ENCODE peak calls at places on chromosome 11, in eight cellular contexts. L is heart left ventricle, M is mucosa of descending colon, N is GM23338, H is sigmoid colon, G is osteoblast, S is body of pancreas, Q is Caco-2. X is an unnamed sample. For H3K4me1, the result is how much of the 10 kb centered on the place peaks cover.

GRCh38 chr11:70596091-70596490 is 197.8 kb downstream of the CTTN start:
- DNase-seq in L (no peak), M (peak), N (no peak), H (no peak), G (no peak), S (no peak), Q (no peak), X (no peak)

GRCh38 chr11:121282376-121282775 is 10.2 kb upstream of the SC5D start:
- DNase-seq in L (no peak), M (no peak), N (no peak), H (no peak), G (no peak), S (no peak), Q (peak), X (no peak)

GRCh38 chr11:1565173-1565903 is 6.7 kb downstream of the DUSP8 start:
- DNase-seq in L (no peak), M (peak), N (no peak), H (peak), G (peak), S (peak), Q (no peak), X (peak)

GRCh38 chr11:763549-764321 is 13.6 kb downstream of the GATD1 start:
- DNase-seq in L (no peak), M (peak), N (no peak), H (no peak), G (peak), S (no peak), Q (no peak), X (peak)

GRCh38 chr11:14764899-14765527 is 121.4 kb downstream of the PDE3B start:
- DNase-seq in L (no peak), M (no peak), N (no peak), H (no peak), G (no peak), S (no peak), Q (no peak), X (no peak)

GRCh38 chr11:94511932-94512781 is at the start of gene C11orf97:
- DNase-seq in L (peak), M (peak), N (peak), H (peak), G (peak), S (peak), Q (peak), X (peak)

GRCh38 chr11:72037554-72038311 is 39.0 kb downstream of the IL18BP start:
- DNase-seq in L (peak), M (no peak), N (no peak), H (no peak), G (no peak), S (no peak), Q (no peak), X (no peak)

GRCh38 chr11:61601512-61601911 is 20.6 kb upstream of the SYT7 start:
- DNase-seq in L (no peak), M (no peak), N (no peak), H (no peak), G (peak), S (no peak), Q (peak), X (no peak)

GRCh38 chr11:121194731-121195596 is 93.9 kb downstream of the TECTA start:
- DNase-seq in L (no peak), M (no peak), N (peak), H (no peak), G (peak), S (peak), Q (peak), X (no peak)

GRCh38 chr11:65116370-65117205 is 913 bp downstream of the ZNHIT2 start:
- DNase-seq in L (peak), M (peak), N (peak), H (peak), G (peak), S (peak), Q (peak), X (peak)

GRCh38 chr11:5197538-5197937 is 2.9 kb downstream of the OR51V1 start:
- DNase-seq in L (no peak), M (no peak), N (no peak), H (no peak), G (peak), S (no peak), Q (no peak), X (no peak)

GRCh38 chr11:27673979-27674663 is 26.1 kb downstream of the BDNF start:
- DNase-seq in L (no peak), M (no peak), N (no peak), H (no peak), G (no peak), S (no peak), Q (no peak), X (no peak)

GRCh38 chr11:2777396-2777795 is 77.6 kb upstream of the KCNQ1OT1 start:
- DNase-seq in L (peak), M (peak), N (no peak), H (peak), G (peak), S (peak), Q (no peak), X (no peak)

GRCh38 chr11:60852060-60852638 is 3.6 kb downstream of the PTGDR2 start:
- DNase-seq in L (no peak), M (peak), N (peak), H (no peak), G (peak), S (peak), Q (peak), X (no peak)

GRCh38 chr11:132300283-132300682 is 929.9 kb downstream of the NTM start:
- DNase-seq in L (no peak), M (no peak), N (peak), H (no peak), G (no peak), S (no peak), Q (peak), X (no peak)

GRCh38 chr11:48043998-48044512 is 63.7 kb downstream of the PTPRJ start:
- DNase-seq in L (no peak), M (no peak), N (no peak), H (no peak), G (no peak), S (no peak), Q (no peak), X (peak)

GRCh38 chr11:3219281-3219892 is 774 bp upstream of the MRGPRG start:
- DNase-seq in L (no peak), M (peak), N (no peak), H (peak), G (peak), S (no peak), Q (no peak), X (no peak)

GRCh38 chr11:28043930-28044709 is 63.8 kb downstream of the KIF18A start:
- DNase-seq in L (no peak), M (no peak), N (peak), H (no peak), G (no peak), S (no peak), Q (no peak), X (no peak)

GRCh38 chr11:77107950-77108349 is 5.3 kb downstream of the OMP start:
- DNase-seq in L (no peak), M (peak), N (no peak), H (no peak), G (peak), S (peak), Q (no peak), X (no peak)

GRCh38 chr11:126172596-126173038 is 38.8 kb downstream of the RPUSD4 start:
- DNase-seq in L (no peak), M (no peak), N (no peak), H (no peak), G (peak), S (no peak), Q (no peak), X (peak)

GRCh38 chr11:26960265-26960664 is 33.6 kb upstream of the FIBIN start:
- DNase-seq in L (no peak), M (no peak), N (no peak), H (no peak), G (peak), S (no peak), Q (no peak), X (no peak)

GRCh38 chr11:109857637-109858036 is 235.6 kb upstream of the ZC3H12C start:
- DNase-seq in L (no peak), M (no peak), N (no peak), H (no peak), G (no peak), S (no peak), Q (no peak), X (no peak)

GRCh38 chr11:61611309-61611708 is 30.4 kb upstream of the SYT7 start:
- DNase-seq in L (no peak), M (no peak), N (no peak), H (no peak), G (peak), S (no peak), Q (no peak), X (no peak)

GRCh38 chr11:96265236-96265737 is 77.7 kb downstream of the MAML2 start:
- DNase-seq in L (no peak), M (no peak), N (no peak), H (no peak), G (no peak), S (no peak), Q (no peak), X (no peak)
- H3K4me1 ChIP-seq in L (under half), M (under half), N (under half), H (under half), G (under half), S (under half), Q (under half), X (half or more)

DNA sequence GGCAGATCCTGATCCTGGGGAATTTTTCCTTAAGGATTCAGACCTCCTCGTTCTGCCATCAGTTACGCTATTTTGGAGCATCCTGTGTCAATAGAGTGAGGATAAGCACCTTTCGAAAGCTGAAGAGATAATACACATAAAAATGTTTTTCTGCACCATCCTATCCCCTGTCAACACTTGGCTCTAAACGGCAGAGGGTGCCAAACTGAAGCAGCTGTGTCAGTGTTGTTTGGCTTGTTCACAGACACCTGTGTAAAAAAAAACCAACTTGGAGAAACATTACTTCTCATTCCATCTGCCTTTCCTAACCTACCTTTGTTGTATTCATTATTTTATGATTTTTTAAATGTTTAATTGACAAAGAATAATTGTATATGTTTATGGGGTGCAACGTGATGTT is 417.0 kb upstream of the DDI1 start:
- DNase-seq in L (no peak), M (no peak), N (no peak), H (no peak), G (no peak), S (no peak), Q (peak), X (no peak)
- TF ChIP-seq CTCF in L (no peak), M (no peak), N (peak), H (no peak), G (peak), S (no peak), Q (peak), X (no peak)

GRCh38 chr11:128501576-128502549 is 85.5 kb downstream of the ETS1 start:
- DNase-seq in L (peak), M (no peak), N (no peak), H (no peak), G (peak), S (peak), Q (no peak), X (no peak)
- H3K4me1 ChIP-seq in L (half or more), M (half or more), N (under half), H (half or more), G (half or more), S (under half), Q (under half), X (half or more)

GRCh38 chr11:35798983-35799382 is 136.4 kb downstream of the TRIM44 start:
- DNase-seq in L (no peak), M (no peak), N (no peak), H (no peak), G (no peak), S (peak), Q (no peak), X (no peak)

GRCh38 chr11:35802221-35802620 is 139.6 kb downstream of the TRIM44 start:
- DNase-seq in L (no peak), M (no peak), N (no peak), H (no peak), G (no peak), S (no peak), Q (no peak), X (no peak)

GRCh38 chr11:35800970-35801953 is 138.7 kb downstream of the TRIM44 start:
- DNase-seq in L (no peak), M (no peak), N (no peak), H (no peak), G (no peak), S (no peak), Q (no peak), X (no peak)

GRCh38 chr11:35798423-35798822 is 135.8 kb downstream of the TRIM44 start:
- DNase-seq in L (no peak), M (no peak), N (no peak), H (no peak), G (no peak), S (no peak), Q (no peak), X (no peak)

DNA sequence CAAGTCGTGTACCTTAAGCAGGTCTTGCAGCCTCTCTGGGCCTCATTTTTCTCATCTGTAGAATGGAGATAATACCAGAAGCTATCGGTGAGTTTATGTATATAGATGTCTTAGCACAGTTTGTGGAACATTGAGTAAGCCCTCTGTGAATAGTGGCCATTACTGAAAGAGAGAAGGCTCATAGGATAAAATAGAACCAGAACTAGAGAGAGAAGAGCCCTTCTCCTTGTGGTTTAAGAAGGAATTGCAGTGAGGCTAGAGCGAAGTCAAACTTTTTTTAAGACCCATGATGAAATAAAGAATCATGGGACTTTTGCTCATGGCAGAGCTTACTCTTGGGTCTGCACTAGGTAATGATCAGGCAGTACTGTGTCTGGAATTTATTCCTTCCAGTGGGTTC is 137.1 kb downstream of the TRIM44 start:
- DNase-seq in L (no peak), M (no peak), N (peak), H (no peak), G (no peak), S (no peak), Q (no peak), X (no peak)
- TF ChIP-seq CTCF in L (no peak), M (no peak), N (peak), H (no peak), G (peak), S (no peak), Q (no peak), X (no peak)

GRCh38 chr11:73384127-73384441 is 7.9 kb downstream of the RELT start:
- DNase-seq in L (no peak), M (peak), N (no peak), H (no peak), G (no peak), S (no peak), Q (no peak), X (no peak)
- H3K4me1 ChIP-seq in L (half or more), M (under half), N (under half), H (under half), G (under half), S (under half), Q (under half), X (half or more)

DNA sequence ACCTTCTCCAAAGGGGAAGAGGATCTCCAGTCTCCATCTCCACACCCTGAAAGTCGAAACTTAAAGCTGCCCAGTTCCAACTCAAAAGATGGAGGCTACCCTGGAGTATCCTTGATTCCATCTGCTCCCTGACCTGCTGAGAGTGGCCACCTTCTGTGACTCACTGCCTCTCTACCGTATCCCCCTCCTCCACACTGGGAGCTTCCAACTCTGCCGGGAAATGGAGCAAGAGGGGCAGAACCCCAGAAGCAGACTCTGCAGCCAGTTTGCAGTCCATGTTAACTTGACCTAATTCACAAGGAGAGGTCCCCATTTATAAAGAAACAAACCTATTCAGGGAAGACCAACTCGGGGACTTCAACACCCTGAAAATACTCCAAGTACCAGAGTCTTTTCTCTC is 22.0 kb upstream of the IRAG1 start:
- DNase-seq in L (no peak), M (no peak), N (no peak), H (no peak), G (no peak), S (no peak), Q (no peak), X (no peak)
- TF ChIP-seq CTCF in L (no peak), M (no peak), N (no peak), H (no peak), G (no peak), S (no peak), Q (no peak), X (no peak)